ENCODE peak calls at places on chromosome 9, in seven cellular contexts. E is mucosa of gallbladder; Q is anterior cingulate cortex; Y is brain microvascular endothelial cell; N is activated CD4-positive, alpha-beta T cell treated with anti-CD3 and anti-CD28 coated beads, Interleukin-2, amount 50 U/mL, for 1 hour; P is HFFc6; L is activated naive CD4-positive, alpha-beta T cell treated with anti-CD3 and anti-CD28 coated beads for 36 hours. T is an unnamed sample.

GRCh38 chr9:70111641-70112236 is 68.1 kb downstream of the MAMDC2 start:
- DNase-seq in E (no peak), Q (no peak), Y (no peak), N (no peak), P (no peak), L (no peak), T (no peak)

GRCh38 chr9:137797206-137798120 is 80.1 kb upstream of the CACNA1B start:
- DNase-seq in E (no peak), Q (no peak), Y (no peak), N (no peak), P (no peak), L (no peak), T (no peak)

GRCh38 chr9:123358181-123358894 is 2.3 kb downstream of the CRB2 start:
- DNase-seq in E (no peak), Q (peak; percentile 79), Y (no peak), N (no peak), P (no peak), L (no peak), T (no peak)

GRCh38 chr9:75228893-75229292 is 140.6 kb downstream of the OSTF1 start:
- DNase-seq in E (no peak), Q (no peak), Y (no peak), N (no peak), P (no peak), L (no peak), T (no peak)

GRCh38 chr9:101269596-101270324 is 115.0 kb downstream of the BAAT start:
- DNase-seq in E (no peak), Q (peak; percentile 38), Y (no peak), N (no peak), P (no peak), L (no peak), T (no peak)

GRCh38 chr9:114428466-114428865 is 40.7 kb upstream of the AKNA start:
- DNase-seq in E (no peak), Q (no peak), Y (no peak), N (no peak), P (no peak), L (no peak), T (no peak)

GRCh38 chr9:92245005-92245797 is 48.3 kb downstream of the IARS1 start:
- DNase-seq in E (no peak), Q (no peak), Y (peak; percentile 70), N (no peak), P (peak; percentile 83), L (no peak), T (no peak)

GRCh38 chr9:133347515-133347984 is 381 bp downstream of the MED22 start:
- DNase-seq in E (no peak), Q (no peak), Y (no peak), N (peak; percentile 34), P (no peak), L (peak; percentile 43), T (peak; percentile 59)

T was measured in nephron progenitor cell.